ENCODE peak calls at places on chromosomes 5 and 9, in four cellular contexts. N, I, M and D are unnamed samples.

GRCh38 chr9:136814725-136815421 is 7.1 kb downstream of the RABL6 start:
- DNase-seq in N (no peak), I (no peak), M (no peak), D (no peak)

GRCh38 chr9:35563791-35564197 is 41.3 kb upstream of the TESK1 start:
- DNase-seq in N (no peak), I (no peak), M (no peak), D (no peak)

GRCh38 chr9:92641092-92641809 is 28.7 kb downstream of the IPPK start:
- DNase-seq in N (no peak), I (no peak), M (no peak), D (no peak)

GRCh38 chr5:8184455-8185063 is 315.6 kb downstream of the MTRR start:
- DNase-seq in N (peak; percentile 67), I (peak; percentile 32), M (no peak), D (no peak)

GRCh38 chr9:136553581-136553980 is 7.7 kb upstream of the NOTCH1 start:
- DNase-seq in N (no peak), I (no peak), M (no peak), D (no peak)

GRCh38 chr9:74570879-74571512 is 73.9 kb downstream of the RORB start:
- DNase-seq in N (peak; percentile 56), I (peak; percentile 14), M (peak; percentile 3), D (peak; percentile 72)

GRCh38 chr5:1052641-1053390 is 44.2 kb downstream of the NKD2 start:
- DNase-seq in N (no peak), I (no peak), M (no peak), D (no peak)

GRCh38 chr5:125926172-125926571 is 497.0 kb upstream of the GRAMD2B start:
- DNase-seq in N (no peak), I (no peak), M (no peak), D (no peak)

GRCh38 chr5:6767481-6768063 is 54.3 kb downstream of the TENT4A start:
- DNase-seq in N (no peak), I (no peak), M (no peak), D (no peak)

GRCh38 chr5:126108505-126108904 is 314.7 kb upstream of the GRAMD2B start:
- DNase-seq in N (no peak), I (no peak), M (no peak), D (no peak)

GRCh38 chr5:87339986-87340385 is 72.3 kb downstream of the RASA1 start:
- DNase-seq in N (no peak), I (no peak), M (no peak), D (no peak)